ENCODE peak calls at places on chromosome 14, in five cellular contexts. One of them, this sample, is unnamed.

GRCh38 chr14:59318908-59319307 is 130.4 kb downstream of the DAAM1 start:
- DNase-seq in prostate gland: no peak
- DNase-seq in AG04450: no peak
- DNase-seq in transverse colon: no peak
- DNase-seq in IMR-90: no peak
- DNase-seq in this sample: no peak

GRCh38 chr14:21257395-21258193 is 11.6 kb downstream of the HNRNPC start:
- DNase-seq in prostate gland: no peak
- DNase-seq in AG04450: no peak
- DNase-seq in transverse colon: no peak
- DNase-seq in IMR-90: no peak
- DNase-seq in this sample: peak

GRCh38 chr14:52759145-52759544 is 29.2 kb downstream of the STYX start:
- DNase-seq in prostate gland: no peak
- DNase-seq in AG04450: no peak
- DNase-seq in transverse colon: no peak
- DNase-seq in IMR-90: no peak
- DNase-seq in this sample: no peak

GRCh38 chr14:41609704-41610183 is 3.1 kb downstream of the LRFN5 start:
- DNase-seq in prostate gland: peak
- DNase-seq in AG04450: no peak
- DNase-seq in transverse colon: no peak
- DNase-seq in IMR-90: peak
- DNase-seq in this sample: peak

GRCh38 chr14:74684444-74684843 is 28.4 kb downstream of the AREL1 start:
- DNase-seq in prostate gland: no peak
- DNase-seq in AG04450: no peak
- DNase-seq in transverse colon: no peak
- DNase-seq in IMR-90: no peak
- DNase-seq in this sample: no peak

GRCh38 chr14:32933943-32934890 is 4.5 kb upstream of the NPAS3 start:
- DNase-seq in prostate gland: no peak
- DNase-seq in AG04450: no peak
- DNase-seq in transverse colon: no peak
- DNase-seq in IMR-90: no peak
- DNase-seq in this sample: peak

GRCh38 chr14:78074546-78074945 is 95.6 kb upstream of the NRXN3 start:
- DNase-seq in prostate gland: no peak
- DNase-seq in AG04450: no peak
- DNase-seq in transverse colon: no peak
- DNase-seq in IMR-90: no peak
- DNase-seq in this sample: no peak

GRCh38 chr14:56754966-56755365 is 55.3 kb downstream of the OTX2 start:
- DNase-seq in prostate gland: no peak
- DNase-seq in AG04450: no peak
- DNase-seq in transverse colon: no peak
- DNase-seq in IMR-90: no peak
- DNase-seq in this sample: no peak

GRCh38 chr14:91372680-91373495 is 44.7 kb downstream of the CCDC88C start:
- DNase-seq in prostate gland: no peak
- DNase-seq in AG04450: no peak
- DNase-seq in transverse colon: peak
- DNase-seq in IMR-90: no peak
- DNase-seq in this sample: no peak
- H3K4me3 ChIP-seq in prostate gland: no peak
- H3K4me3 ChIP-seq in AG04450: no peak
- H3K4me3 ChIP-seq in transverse colon: no peak
- H3K4me3 ChIP-seq in IMR-90: no peak
- H3K4me3 ChIP-seq in this sample: no peak

DNA sequence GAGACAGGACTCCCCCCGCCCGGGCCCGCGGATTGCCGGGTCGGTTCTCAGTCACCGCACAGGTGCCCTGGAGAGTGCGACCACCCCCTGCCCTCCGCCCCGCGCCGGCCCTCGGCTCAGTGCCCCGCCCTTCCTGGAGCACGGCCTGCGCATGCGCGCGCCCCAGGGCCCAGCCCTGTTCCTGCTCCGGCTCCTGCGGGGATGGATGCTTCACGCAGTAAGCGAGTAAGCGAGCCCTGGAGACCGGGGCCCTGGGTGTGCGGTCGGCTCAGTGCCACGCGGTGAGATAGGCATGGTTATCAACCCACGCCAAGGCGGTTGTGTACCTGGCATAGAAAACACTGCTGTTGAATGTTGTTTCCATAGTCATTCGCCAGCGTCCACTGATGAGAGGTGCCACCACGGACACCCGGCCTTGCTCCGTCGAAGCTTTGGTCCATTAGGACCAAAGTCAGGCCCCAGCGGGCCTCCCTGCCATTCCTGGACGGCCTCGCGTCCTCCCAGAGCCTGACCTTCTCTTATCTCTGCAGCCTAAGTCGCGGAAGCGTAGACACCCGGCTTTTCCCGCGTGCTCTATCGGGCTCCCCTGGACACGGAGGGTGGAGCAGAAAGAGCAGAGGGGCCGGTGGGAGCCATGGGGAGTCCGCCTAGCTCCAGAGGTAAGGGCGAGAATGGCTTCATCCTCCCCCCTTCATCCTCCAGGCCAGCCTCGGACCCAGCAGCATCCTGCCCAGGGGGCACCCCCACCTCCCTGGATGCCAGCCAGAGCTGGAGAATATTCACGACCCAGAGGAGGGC is 90.6 kb downstream of the PAPOLA start:
- DNase-seq in prostate gland: no peak
- DNase-seq in AG04450: no peak
- DNase-seq in transverse colon: peak
- DNase-seq in IMR-90: peak
- DNase-seq in this sample: peak
- H3K4me3 ChIP-seq in prostate gland: peak
- H3K4me3 ChIP-seq in AG04450: peak
- H3K4me3 ChIP-seq in transverse colon: peak
- H3K4me3 ChIP-seq in IMR-90: peak
- H3K4me3 ChIP-seq in this sample: peak

DNA sequence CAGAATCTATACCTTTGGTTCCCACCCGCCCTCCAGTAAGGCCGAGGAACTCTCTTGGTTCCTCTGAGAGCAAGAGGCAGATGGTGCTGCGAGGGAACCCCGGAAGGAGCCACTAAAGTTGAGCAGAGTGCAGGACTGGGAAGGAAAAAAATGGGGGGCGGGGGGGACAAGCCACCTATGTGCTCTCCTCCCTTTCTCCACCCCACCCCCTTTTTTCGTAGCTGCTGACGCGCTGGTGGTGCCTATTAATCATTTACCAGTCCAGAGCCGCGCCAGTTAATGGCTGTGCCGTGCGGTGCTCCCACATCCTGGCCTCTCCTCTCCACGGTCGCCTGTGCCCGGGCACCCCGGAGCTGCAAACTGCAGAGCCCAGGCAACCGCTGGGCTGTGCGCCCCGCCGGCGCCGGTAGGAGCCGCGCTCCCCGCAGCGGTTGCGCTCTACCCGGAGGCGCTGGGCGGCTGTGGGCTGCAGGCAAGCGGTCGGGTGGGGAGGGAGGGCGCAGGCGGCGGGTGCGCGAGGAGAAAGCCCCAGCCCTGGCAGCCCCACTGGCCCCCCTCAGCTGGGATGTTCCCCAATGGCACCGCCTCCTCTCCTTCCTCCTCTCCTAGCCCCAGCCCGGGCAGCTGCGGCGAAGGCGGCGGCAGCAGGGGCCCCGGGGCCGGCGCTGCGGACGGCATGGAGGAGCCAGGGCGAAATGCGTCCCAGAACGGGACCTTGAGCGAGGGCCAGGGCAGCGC is 1.3 kb downstream of the SSTR1 start:
- DNase-seq in prostate gland: no peak
- DNase-seq in AG04450: no peak
- DNase-seq in transverse colon: peak
- DNase-seq in IMR-90: peak
- DNase-seq in this sample: peak
- H3K4me3 ChIP-seq in prostate gland: peak
- H3K4me3 ChIP-seq in AG04450: peak
- H3K4me3 ChIP-seq in transverse colon: peak
- H3K4me3 ChIP-seq in IMR-90: peak
- H3K4me3 ChIP-seq in this sample: peak

DNA sequence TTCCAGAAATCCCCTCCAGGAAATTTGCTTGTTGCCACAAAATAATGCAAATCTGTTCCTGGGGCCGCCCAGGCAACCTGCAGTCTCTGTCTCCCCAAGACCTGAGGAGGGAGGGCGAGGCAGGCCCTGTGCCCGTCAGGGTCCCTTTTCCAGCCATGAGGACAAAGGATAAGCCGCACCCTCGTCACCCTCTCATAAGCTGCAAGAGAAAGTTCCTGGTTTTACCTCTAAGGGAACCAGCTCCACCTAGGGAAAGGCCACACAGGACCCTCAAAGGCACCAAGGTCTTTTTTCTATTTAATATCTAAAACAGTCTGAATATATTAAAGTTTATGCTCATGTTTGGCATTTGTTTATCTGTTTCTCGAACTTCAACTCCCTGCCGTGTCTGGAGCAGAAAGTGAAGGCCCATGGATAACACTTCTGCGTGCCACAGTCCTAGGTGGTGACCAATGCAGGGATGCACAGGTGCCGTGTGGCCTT is 44.9 kb downstream of the PSMA6 start:
- DNase-seq in prostate gland: no peak
- DNase-seq in AG04450: no peak
- DNase-seq in transverse colon: no peak
- DNase-seq in IMR-90: no peak
- DNase-seq in this sample: no peak
- H3K4me3 ChIP-seq in prostate gland: no peak
- H3K4me3 ChIP-seq in AG04450: no peak
- H3K4me3 ChIP-seq in transverse colon: peak
- H3K4me3 ChIP-seq in IMR-90: no peak
- H3K4me3 ChIP-seq in this sample: no peak

GRCh38 chr14:61357118-61357517 is 35.7 kb downstream of the PRKCH start:
- DNase-seq in prostate gland: no peak
- DNase-seq in AG04450: no peak
- DNase-seq in transverse colon: no peak
- DNase-seq in IMR-90: no peak
- DNase-seq in this sample: no peak
- H3K4me3 ChIP-seq in prostate gland: no peak
- H3K4me3 ChIP-seq in AG04450: no peak
- H3K4me3 ChIP-seq in transverse colon: no peak
- H3K4me3 ChIP-seq in IMR-90: no peak
- H3K4me3 ChIP-seq in this sample: no peak

GRCh38 chr14:101584049-101584859 is 23.0 kb downstream of the DIO3 start:
- DNase-seq in prostate gland: no peak
- DNase-seq in AG04450: no peak
- DNase-seq in transverse colon: no peak
- DNase-seq in IMR-90: no peak
- DNase-seq in this sample: peak
- H3K4me3 ChIP-seq in prostate gland: no peak
- H3K4me3 ChIP-seq in AG04450: no peak
- H3K4me3 ChIP-seq in transverse colon: peak
- H3K4me3 ChIP-seq in IMR-90: no peak
- H3K4me3 ChIP-seq in this sample: peak

DNA sequence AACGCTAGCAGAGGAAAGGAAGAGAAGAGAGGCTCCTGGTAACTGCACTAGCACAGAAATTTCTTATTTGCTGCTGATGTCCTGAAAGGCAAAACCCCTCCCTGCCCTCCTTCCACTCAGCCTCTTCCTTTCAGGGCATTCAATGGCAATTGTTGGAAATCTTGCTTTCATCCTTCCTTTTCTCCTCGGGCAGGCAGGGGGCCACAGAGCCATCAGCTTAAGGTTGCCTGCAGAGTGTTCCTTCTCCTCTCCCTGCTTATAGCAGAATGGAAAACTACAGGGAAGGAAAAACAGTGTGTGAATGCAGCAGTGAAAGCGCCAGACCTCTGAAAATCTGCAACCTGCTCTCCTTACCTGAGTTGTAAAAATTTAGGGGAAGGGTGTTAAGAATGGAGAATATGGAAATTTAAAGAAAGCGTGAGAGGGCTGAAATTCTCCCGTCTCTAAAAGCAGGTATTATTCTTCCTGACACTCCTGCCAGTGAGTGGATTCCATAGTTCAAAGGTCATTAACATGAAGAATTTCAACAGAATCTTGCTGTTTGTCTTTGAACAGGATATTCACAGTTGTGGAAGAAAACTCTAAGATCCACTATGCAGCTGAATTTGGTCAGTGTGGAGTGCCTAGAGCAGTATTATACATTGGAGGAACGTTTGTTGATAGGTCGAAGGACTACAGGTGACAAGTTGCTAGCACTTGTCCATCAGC is 348.8 kb downstream of the KCNH5 start:
- DNase-seq in prostate gland: no peak
- DNase-seq in AG04450: no peak
- DNase-seq in transverse colon: no peak
- DNase-seq in IMR-90: no peak
- DNase-seq in this sample: no peak
- H3K4me3 ChIP-seq in prostate gland: no peak
- H3K4me3 ChIP-seq in AG04450: no peak
- H3K4me3 ChIP-seq in transverse colon: no peak
- H3K4me3 ChIP-seq in IMR-90: no peak
- H3K4me3 ChIP-seq in this sample: no peak